ENCODE peak calls at places on chromosome 14, in four cellular contexts. G, J, H and Z are unnamed samples.
A peak's percentile ranks its signal among the peaks of the same experiment; 100 is the strongest.

GRCh38 chr14:29913550-29913949 is 14.1 kb downstream of the PRKD1 start:
- DNase-seq in J (no peak), H (no peak), G (no peak), Z (no peak)

GRCh38 chr14:93734086-93734822 is 54.0 kb downstream of the PRIMA1 start:
- DNase-seq in J (peak; percentile 94), G (no peak), H (no peak), Z (no peak)

GRCh38 chr14:73293782-73294781 is 56.8 kb downstream of the PAPLN start:
- DNase-seq in J (no peak), G (no peak), H (no peak), Z (no peak)

GRCh38 chr14:38137005-38137404 is 70.7 kb upstream of the SSTR1 start:
- DNase-seq in G (peak; percentile 35), J (no peak), H (no peak), Z (no peak)

GRCh38 chr14:24368562-24369252 is 723 bp downstream of the NFATC4 start:
- DNase-seq in J (peak; percentile 89), G (peak; percentile 95), H (peak; percentile 95), Z (peak; percentile 73)

GRCh38 chr14:60652674-60653387 is 3.6 kb upstream of the SIX1 start:
- DNase-seq in H (no peak), J (no peak), G (no peak), Z (no peak)

GRCh38 chr14:73785834-73786631 is 65.6 kb upstream of the PTGR2 start:
- DNase-seq in H (peak; percentile 89), J (peak; percentile 38), G (peak; percentile 72), Z (no peak)

GRCh38 chr14:105605501-105606304 is 79.3 kb downstream of the TMEM121 start:
- DNase-seq in J (no peak), G (no peak), H (no peak), Z (no peak)

GRCh38 chr14:83309833-83310232 is 1776.2 kb upstream of the SEL1L start:
- DNase-seq in J (no peak), G (no peak), H (no peak), Z (no peak)

GRCh38 chr14:100159107-100159864 is at the start of gene DEGS2:
- DNase-seq in J (peak; percentile 96), H (no peak), G (peak; percentile 51), Z (peak; percentile 89)

GRCh38 chr14:53613404-53614253 is 343.0 kb downstream of the BMP4 start:
- DNase-seq in G (no peak), J (peak; percentile 32), H (no peak), Z (no peak)

GRCh38 chr14:34175574-34175973 is 224.7 kb upstream of the EGLN3 start:
- DNase-seq in J (no peak), H (no peak), G (no peak), Z (no peak)

GRCh38 chr14:97106609-97107008 is 309.4 kb downstream of the VRK1 start:
- DNase-seq in H (no peak), J (no peak), G (no peak), Z (no peak)

GRCh38 chr14:75307700-75308379 is 29.2 kb downstream of the FOS start:
- DNase-seq in J (peak; percentile 71), G (peak; percentile 81), H (no peak), Z (peak; percentile 83)

GRCh38 chr14:51576899-51577298 is 74.8 kb upstream of the FRMD6 start:
- DNase-seq in G (no peak), H (no peak), J (no peak), Z (no peak)

GRCh38 chr14:104892517-104893434 is 27.7 kb downstream of the CEP170B start:
- DNase-seq in H (no peak), G (no peak), J (peak; percentile 20), Z (no peak)

GRCh38 chr14:55314449-55314848 is 43.2 kb downstream of the FBXO34 start:
- DNase-seq in G (no peak), J (no peak), H (no peak), Z (no peak)

GRCh38 chr14:81450100-81450531 is 50.0 kb upstream of the STON2 start:
- DNase-seq in H (no peak), G (peak; percentile 41), J (peak; percentile 20), Z (no peak)

GRCh38 chr14:26866741-26867140 is 268.9 kb upstream of the NOVA1 start:
- DNase-seq in J (no peak), G (no peak), H (no peak), Z (no peak)

GRCh38 chr14:65792208-65792905 is 379.8 kb downstream of the FUT8 start:
- DNase-seq in G (peak; percentile 51), J (no peak), H (no peak), Z (no peak)